ENCODE peak calls at places on chromosomes 5 and 9, in ten cellular contexts. One of them, this sample, is unnamed.

GRCh38 chr9:95370064-95370463 is 52.6 kb upstream of the FANCC start:
- DNase-seq in RWPE2: no peak
- DNase-seq in brain microvascular endothelial cell: no peak
- DNase-seq in A549: no peak
- DNase-seq in breast epithelium: no peak
- DNase-seq in HepG2: no peak
- DNase-seq in uterus: no peak
- DNase-seq in foreskin fibroblast: no peak
- DNase-seq in cardiac muscle cell: no peak
- DNase-seq in H1: no peak
- DNase-seq in this sample: no peak

GRCh38 chr9:130041648-130042405 is 1.2 kb downstream of the FNBP1 start:
- DNase-seq in breast epithelium: no peak
- DNase-seq in RWPE2: no peak
- DNase-seq in foreskin fibroblast: peak
- DNase-seq in HepG2: no peak
- DNase-seq in A549: no peak
- DNase-seq in brain microvascular endothelial cell: no peak
- DNase-seq in cardiac muscle cell: peak
- DNase-seq in H1: no peak
- DNase-seq in uterus: peak
- DNase-seq in this sample: peak

GRCh38 chr9:127033059-127033458 is 89.4 kb downstream of the ANGPTL2 start:
- DNase-seq in HepG2: no peak
- DNase-seq in H1: no peak
- DNase-seq in cardiac muscle cell: no peak
- DNase-seq in RWPE2: no peak
- DNase-seq in A549: no peak
- DNase-seq in uterus: no peak
- DNase-seq in breast epithelium: no peak
- DNase-seq in foreskin fibroblast: no peak
- DNase-seq in brain microvascular endothelial cell: no peak
- DNase-seq in this sample: no peak

GRCh38 chr9:98807070-98807810 is at the start of gene GALNT12:
- DNase-seq in HepG2: no peak
- DNase-seq in foreskin fibroblast: peak
- DNase-seq in RWPE2: no peak
- DNase-seq in A549: peak
- DNase-seq in breast epithelium: no peak
- DNase-seq in uterus: no peak
- DNase-seq in brain microvascular endothelial cell: no peak
- DNase-seq in cardiac muscle cell: peak
- DNase-seq in H1: no peak
- DNase-seq in this sample: no peak

GRCh38 chr9:119044801-119045200 is 324.4 kb downstream of the BRINP1 start:
- DNase-seq in uterus: no peak
- DNase-seq in RWPE2: no peak
- DNase-seq in cardiac muscle cell: no peak
- DNase-seq in foreskin fibroblast: peak
- DNase-seq in brain microvascular endothelial cell: no peak
- DNase-seq in breast epithelium: no peak
- DNase-seq in H1: no peak
- DNase-seq in A549: no peak
- DNase-seq in HepG2: no peak
- DNase-seq in this sample: no peak

GRCh38 chr5:893137-893506 is 438 bp downstream of the TRIP13 start:
- DNase-seq in brain microvascular endothelial cell: no peak
- DNase-seq in A549: no peak
- DNase-seq in RWPE2: no peak
- DNase-seq in uterus: no peak
- DNase-seq in H1: no peak
- DNase-seq in breast epithelium: no peak
- DNase-seq in cardiac muscle cell: no peak
- DNase-seq in foreskin fibroblast: peak
- DNase-seq in HepG2: no peak
- DNase-seq in this sample: no peak

GRCh38 chr9:34446468-34446891 is 11.9 kb downstream of the FAM219A start:
- DNase-seq in uterus: no peak
- DNase-seq in H1: no peak
- DNase-seq in RWPE2: no peak
- DNase-seq in foreskin fibroblast: peak
- DNase-seq in brain microvascular endothelial cell: peak
- DNase-seq in breast epithelium: no peak
- DNase-seq in cardiac muscle cell: no peak
- DNase-seq in HepG2: no peak
- DNase-seq in A549: no peak
- DNase-seq in this sample: peak

GRCh38 chr5:17405976-17406876 is 91.8 kb upstream of the TAF11L2 start:
- DNase-seq in brain microvascular endothelial cell: no peak
- DNase-seq in RWPE2: no peak
- DNase-seq in A549: no peak
- DNase-seq in cardiac muscle cell: no peak
- DNase-seq in uterus: no peak
- DNase-seq in foreskin fibroblast: peak
- DNase-seq in HepG2: no peak
- DNase-seq in H1: no peak
- DNase-seq in breast epithelium: no peak
- DNase-seq in this sample: peak

GRCh38 chr5:168073991-168074800 is 217.2 kb upstream of the WWC1 start:
- DNase-seq in breast epithelium: no peak
- DNase-seq in H1: no peak
- DNase-seq in cardiac muscle cell: no peak
- DNase-seq in uterus: no peak
- DNase-seq in foreskin fibroblast: no peak
- DNase-seq in brain microvascular endothelial cell: no peak
- DNase-seq in A549: no peak
- DNase-seq in HepG2: no peak
- DNase-seq in RWPE2: no peak
- DNase-seq in this sample: peak

GRCh38 chr5:112684737-112685136 is 52.9 kb upstream of the APC start:
- DNase-seq in HepG2: no peak
- DNase-seq in A549: no peak
- DNase-seq in uterus: peak
- DNase-seq in RWPE2: no peak
- DNase-seq in foreskin fibroblast: peak
- DNase-seq in breast epithelium: no peak
- DNase-seq in H1: no peak
- DNase-seq in brain microvascular endothelial cell: peak
- DNase-seq in cardiac muscle cell: no peak
- DNase-seq in this sample: peak

GRCh38 chr5:132258102-132259060 is 885 bp downstream of the PDLIM4 start:
- DNase-seq in RWPE2: peak
- DNase-seq in breast epithelium: peak
- DNase-seq in H1: no peak
- DNase-seq in foreskin fibroblast: peak
- DNase-seq in cardiac muscle cell: no peak
- DNase-seq in uterus: peak
- DNase-seq in HepG2: no peak
- DNase-seq in A549: no peak
- DNase-seq in brain microvascular endothelial cell: peak
- DNase-seq in this sample: peak

GRCh38 chr5:15526413-15526812 is 26.4 kb downstream of the FBXL7 start:
- DNase-seq in HepG2: no peak
- DNase-seq in H1: no peak
- DNase-seq in breast epithelium: no peak
- DNase-seq in brain microvascular endothelial cell: no peak
- DNase-seq in cardiac muscle cell: no peak
- DNase-seq in uterus: no peak
- DNase-seq in foreskin fibroblast: no peak
- DNase-seq in RWPE2: no peak
- DNase-seq in A549: no peak
- DNase-seq in this sample: no peak
- TF ChIP-seq CTCF in HepG2: no peak
- TF ChIP-seq CTCF in H1: no peak
- TF ChIP-seq CTCF in breast epithelium: no peak
- TF ChIP-seq CTCF in brain microvascular endothelial cell: peak
- TF ChIP-seq CTCF in cardiac muscle cell: no peak
- TF ChIP-seq CTCF in uterus: no peak
- TF ChIP-seq CTCF in foreskin fibroblast: no peak
- TF ChIP-seq CTCF in RWPE2: no peak
- TF ChIP-seq CTCF in A549: no peak
- TF ChIP-seq CTCF in this sample: no peak

GRCh38 chr5:147072591-147072990 is 162.2 kb upstream of the STK32A start:
- DNase-seq in A549: no peak
- DNase-seq in foreskin fibroblast: no peak
- DNase-seq in RWPE2: no peak
- DNase-seq in HepG2: no peak
- DNase-seq in breast epithelium: no peak
- DNase-seq in brain microvascular endothelial cell: no peak
- DNase-seq in H1: no peak
- DNase-seq in cardiac muscle cell: no peak
- DNase-seq in uterus: no peak
- DNase-seq in this sample: no peak

GRCh38 chr5:147080391-147080790 is 154.4 kb upstream of the STK32A start:
- DNase-seq in uterus: no peak
- DNase-seq in brain microvascular endothelial cell: no peak
- DNase-seq in H1: no peak
- DNase-seq in RWPE2: no peak
- DNase-seq in breast epithelium: no peak
- DNase-seq in foreskin fibroblast: no peak
- DNase-seq in A549: no peak
- DNase-seq in HepG2: no peak
- DNase-seq in cardiac muscle cell: no peak
- DNase-seq in this sample: no peak

GRCh38 chr5:147073098-147073497 is 161.7 kb upstream of the STK32A start:
- DNase-seq in uterus: no peak
- DNase-seq in brain microvascular endothelial cell: no peak
- DNase-seq in breast epithelium: no peak
- DNase-seq in cardiac muscle cell: no peak
- DNase-seq in RWPE2: no peak
- DNase-seq in H1: no peak
- DNase-seq in foreskin fibroblast: no peak
- DNase-seq in HepG2: no peak
- DNase-seq in A549: no peak
- DNase-seq in this sample: no peak

DNA sequence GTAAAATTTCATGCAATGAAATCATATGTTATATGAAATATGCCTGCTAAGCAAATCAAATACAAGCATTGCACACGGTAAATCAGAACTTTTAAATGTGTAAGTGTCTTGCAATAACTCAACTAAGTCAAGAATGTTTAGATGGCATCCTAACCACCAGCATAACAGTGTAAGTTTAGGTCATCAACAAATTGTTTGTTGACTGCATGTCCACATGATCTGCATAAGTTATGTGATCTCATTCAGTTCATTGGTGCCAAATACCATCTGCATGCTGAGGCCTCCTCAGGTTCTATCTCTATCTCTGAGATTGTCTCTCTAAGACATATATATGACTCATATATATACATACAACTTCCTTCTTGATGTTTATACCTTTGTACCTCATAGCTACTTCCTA is 159.6 kb upstream of the STK32A start:
- DNase-seq in cardiac muscle cell: no peak
- DNase-seq in brain microvascular endothelial cell: no peak
- DNase-seq in breast epithelium: no peak
- DNase-seq in foreskin fibroblast: no peak
- DNase-seq in HepG2: no peak
- DNase-seq in RWPE2: no peak
- DNase-seq in A549: no peak
- DNase-seq in uterus: no peak
- DNase-seq in H1: no peak
- DNase-seq in this sample: no peak
- H3K4me3 ChIP-seq in cardiac muscle cell: no peak
- H3K4me3 ChIP-seq in brain microvascular endothelial cell: no peak
- H3K4me3 ChIP-seq in breast epithelium: no peak
- H3K4me3 ChIP-seq in foreskin fibroblast: no peak
- H3K4me3 ChIP-seq in HepG2: no peak
- H3K4me3 ChIP-seq in RWPE2: no peak
- H3K4me3 ChIP-seq in A549: no peak
- H3K4me3 ChIP-seq in uterus: no peak
- H3K4me3 ChIP-seq in H1: no peak
- H3K4me3 ChIP-seq in this sample: no peak

GRCh38 chr9:93533863-93534262 is 42.5 kb upstream of the PHF2 start:
- DNase-seq in breast epithelium: no peak
- DNase-seq in H1: no peak
- DNase-seq in A549: peak
- DNase-seq in cardiac muscle cell: no peak
- DNase-seq in HepG2: no peak
- DNase-seq in RWPE2: no peak
- DNase-seq in brain microvascular endothelial cell: no peak
- DNase-seq in foreskin fibroblast: no peak
- DNase-seq in uterus: no peak
- DNase-seq in this sample: no peak
- TF ChIP-seq CTCF in breast epithelium: peak
- TF ChIP-seq CTCF in H1: peak
- TF ChIP-seq CTCF in A549: no peak
- TF ChIP-seq CTCF in cardiac muscle cell: no peak
- TF ChIP-seq CTCF in HepG2: no peak
- TF ChIP-seq CTCF in RWPE2: no peak
- TF ChIP-seq CTCF in brain microvascular endothelial cell: no peak
- TF ChIP-seq CTCF in foreskin fibroblast: no peak
- TF ChIP-seq CTCF in uterus: no peak
- TF ChIP-seq CTCF in this sample: no peak

GRCh38 chr9:6715755-6716643 is 41.8 kb upstream of the KDM4C start:
- DNase-seq in cardiac muscle cell: no peak
- DNase-seq in A549: peak
- DNase-seq in foreskin fibroblast: peak
- DNase-seq in H1: no peak
- DNase-seq in uterus: peak
- DNase-seq in brain microvascular endothelial cell: peak
- DNase-seq in HepG2: peak
- DNase-seq in RWPE2: peak
- DNase-seq in breast epithelium: peak
- DNase-seq in this sample: no peak

GRCh38 chr9:6711403-6711802 is 46.4 kb upstream of the KDM4C start:
- DNase-seq in A549: no peak
- DNase-seq in cardiac muscle cell: no peak
- DNase-seq in breast epithelium: no peak
- DNase-seq in RWPE2: no peak
- DNase-seq in uterus: no peak
- DNase-seq in foreskin fibroblast: peak
- DNase-seq in HepG2: no peak
- DNase-seq in H1: no peak
- DNase-seq in brain microvascular endothelial cell: no peak
- DNase-seq in this sample: peak

GRCh38 chr9:6712041-6712440 is 45.7 kb upstream of the KDM4C start:
- DNase-seq in foreskin fibroblast: no peak
- DNase-seq in uterus: no peak
- DNase-seq in H1: no peak
- DNase-seq in RWPE2: no peak
- DNase-seq in cardiac muscle cell: no peak
- DNase-seq in A549: no peak
- DNase-seq in breast epithelium: no peak
- DNase-seq in brain microvascular endothelial cell: no peak
- DNase-seq in HepG2: no peak
- DNase-seq in this sample: no peak

GRCh38 chr9:6714176-6714575 is 43.6 kb upstream of the KDM4C start:
- DNase-seq in A549: no peak
- DNase-seq in uterus: no peak
- DNase-seq in cardiac muscle cell: no peak
- DNase-seq in breast epithelium: no peak
- DNase-seq in H1: no peak
- DNase-seq in brain microvascular endothelial cell: no peak
- DNase-seq in HepG2: peak
- DNase-seq in RWPE2: no peak
- DNase-seq in foreskin fibroblast: no peak
- DNase-seq in this sample: no peak

DNA sequence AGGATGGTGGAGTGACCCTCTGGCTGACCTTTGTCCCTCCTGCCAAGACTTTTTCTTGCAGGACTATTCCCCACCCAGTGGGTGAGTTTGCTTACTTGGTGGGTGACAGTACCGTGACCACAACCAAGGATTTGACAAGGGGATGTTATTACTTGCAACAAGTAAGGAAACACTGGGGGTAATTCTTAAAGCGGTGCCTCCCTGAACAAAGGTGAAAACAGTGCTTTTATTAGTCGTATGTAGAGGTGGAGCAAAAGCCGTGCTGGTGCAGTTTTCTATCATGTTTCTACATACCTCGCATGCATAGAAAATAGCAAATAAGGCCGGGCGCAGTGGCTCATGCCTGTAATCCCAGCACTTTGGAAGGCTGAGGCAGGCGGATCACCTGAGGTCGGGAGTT is 41.0 kb upstream of the KDM4C start:
- DNase-seq in RWPE2: no peak
- DNase-seq in breast epithelium: no peak
- DNase-seq in cardiac muscle cell: no peak
- DNase-seq in A549: no peak
- DNase-seq in foreskin fibroblast: no peak
- DNase-seq in uterus: no peak
- DNase-seq in HepG2: no peak
- DNase-seq in H1: no peak
- DNase-seq in brain microvascular endothelial cell: no peak
- DNase-seq in this sample: no peak
- H3K4me3 ChIP-seq in RWPE2: no peak
- H3K4me3 ChIP-seq in breast epithelium: no peak
- H3K4me3 ChIP-seq in cardiac muscle cell: no peak
- H3K4me3 ChIP-seq in A549: no peak
- H3K4me3 ChIP-seq in foreskin fibroblast: no peak
- H3K4me3 ChIP-seq in uterus: no peak
- H3K4me3 ChIP-seq in HepG2: peak
- H3K4me3 ChIP-seq in H1: no peak
- H3K4me3 ChIP-seq in brain microvascular endothelial cell: no peak
- H3K4me3 ChIP-seq in this sample: no peak